ENCODE peak calls at places on chromosomes 16 and 17, in ten cellular contexts. One of them, this sample, is unnamed.

GRCh38 chr17:78715876-78716275 is 66.2 kb downstream of the CYTH1 start:
- DNase-seq in ovary: no peak
- DNase-seq in HEK293T: no peak
- DNase-seq in HTR-8/SVneo: no peak
- DNase-seq in frontal cortex: no peak
- DNase-seq in omental fat pad: no peak
- DNase-seq in esophagus squamous epithelium: no peak
- DNase-seq in HT-29: no peak
- DNase-seq in AG08396: no peak
- DNase-seq in T-cell: no peak
- DNase-seq in this sample: no peak

GRCh38 chr16:35687071-35687470 is 2227.7 kb downstream of the TP53TG3F start:
- DNase-seq in ovary: no peak
- DNase-seq in HEK293T: no peak
- DNase-seq in HTR-8/SVneo: no peak
- DNase-seq in frontal cortex: no peak
- DNase-seq in omental fat pad: no peak
- DNase-seq in esophagus squamous epithelium: no peak
- DNase-seq in HT-29: no peak
- DNase-seq in AG08396: no peak
- DNase-seq in T-cell: no peak
- DNase-seq in this sample: no peak

GRCh38 chr16:84548971-84549844 is 44.7 kb upstream of the MEAK7 start:
- DNase-seq in ovary: no peak
- DNase-seq in HEK293T: no peak
- DNase-seq in HTR-8/SVneo: no peak
- DNase-seq in frontal cortex: no peak
- DNase-seq in omental fat pad: no peak
- DNase-seq in esophagus squamous epithelium: no peak
- DNase-seq in HT-29: no peak
- DNase-seq in AG08396: no peak
- DNase-seq in T-cell: no peak
- DNase-seq in this sample: no peak

GRCh38 chr17:47797797-47798196 is 23.8 kb downstream of the OSBPL7 start:
- DNase-seq in ovary: no peak
- DNase-seq in HEK293T: no peak
- DNase-seq in HTR-8/SVneo: no peak
- DNase-seq in frontal cortex: no peak
- DNase-seq in omental fat pad: no peak
- DNase-seq in esophagus squamous epithelium: no peak
- DNase-seq in HT-29: no peak
- DNase-seq in AG08396: no peak
- DNase-seq in T-cell: no peak
- DNase-seq in this sample: no peak

GRCh38 chr17:65403129-65403528 is 158.3 kb downstream of the AXIN2 start:
- DNase-seq in ovary: no peak
- DNase-seq in HEK293T: no peak
- DNase-seq in HTR-8/SVneo: no peak
- DNase-seq in frontal cortex: no peak
- DNase-seq in omental fat pad: no peak
- DNase-seq in esophagus squamous epithelium: no peak
- DNase-seq in HT-29: no peak
- DNase-seq in AG08396: no peak
- DNase-seq in T-cell: no peak
- DNase-seq in this sample: no peak

GRCh38 chr16:27703545-27703944 is 153.6 kb downstream of the KATNIP start:
- DNase-seq in ovary: no peak
- DNase-seq in HEK293T: no peak
- DNase-seq in HTR-8/SVneo: no peak
- DNase-seq in frontal cortex: no peak
- DNase-seq in omental fat pad: no peak
- DNase-seq in esophagus squamous epithelium: no peak
- DNase-seq in HT-29: no peak
- DNase-seq in AG08396: peak; percentile 28
- DNase-seq in T-cell: no peak
- DNase-seq in this sample: no peak

GRCh38 chr17:80413771-80414507 is 1.0 kb upstream of the ENDOV start:
- DNase-seq in ovary: no peak
- DNase-seq in HEK293T: no peak
- DNase-seq in HTR-8/SVneo: no peak
- DNase-seq in frontal cortex: no peak
- DNase-seq in omental fat pad: no peak
- DNase-seq in esophagus squamous epithelium: no peak
- DNase-seq in HT-29: peak; percentile 32
- DNase-seq in AG08396: peak; percentile 17
- DNase-seq in T-cell: no peak
- DNase-seq in this sample: no peak

GRCh38 chr16:87003414-87003755 is 313.8 kb downstream of the C16orf95 start:
- DNase-seq in ovary: no peak
- DNase-seq in HEK293T: no peak
- DNase-seq in HTR-8/SVneo: no peak
- DNase-seq in frontal cortex: no peak
- DNase-seq in omental fat pad: no peak
- DNase-seq in esophagus squamous epithelium: no peak
- DNase-seq in HT-29: no peak
- DNase-seq in AG08396: no peak
- DNase-seq in T-cell: no peak
- DNase-seq in this sample: no peak

GRCh38 chr17:67922503-67922902 is 73.8 kb downstream of the C17orf58 start:
- DNase-seq in ovary: no peak
- DNase-seq in HEK293T: no peak
- DNase-seq in HTR-8/SVneo: no peak
- DNase-seq in frontal cortex: no peak
- DNase-seq in omental fat pad: no peak
- DNase-seq in esophagus squamous epithelium: no peak
- DNase-seq in HT-29: no peak
- DNase-seq in AG08396: no peak
- DNase-seq in T-cell: no peak
- DNase-seq in this sample: no peak

GRCh38 chr17:67107811-67108210 is 63.5 kb downstream of the CACNG1 start:
- DNase-seq in ovary: no peak
- DNase-seq in HEK293T: no peak
- DNase-seq in HTR-8/SVneo: no peak
- DNase-seq in frontal cortex: no peak
- DNase-seq in omental fat pad: no peak
- DNase-seq in esophagus squamous epithelium: no peak
- DNase-seq in HT-29: no peak
- DNase-seq in AG08396: no peak
- DNase-seq in T-cell: no peak
- DNase-seq in this sample: no peak

GRCh38 chr17:7914771-7915610 is 1.1 kb downstream of the RNF227 start:
- DNase-seq in ovary: peak; percentile 67
- DNase-seq in HEK293T: no peak
- DNase-seq in HTR-8/SVneo: no peak
- DNase-seq in frontal cortex: no peak
- DNase-seq in omental fat pad: no peak
- DNase-seq in esophagus squamous epithelium: no peak
- DNase-seq in HT-29: no peak
- DNase-seq in AG08396: peak; percentile 29
- DNase-seq in T-cell: no peak
- DNase-seq in this sample: no peak

This sample was measured in immature natural killer cell.